ENCODE peak calls at places on chromosomes 5 and 9, in ten cellular contexts. Z is left cardiac atrium, D is fibroblast of mammary gland, X is T-helper 9 cell, T is cardiac muscle cell, G is GM13976, K is fibroblast of the aortic adventitia, M is amygdala, J is hypothalamus, W is HEK293T. S is an unnamed sample.

GRCh38 chr5:78637468-78637867 is 11.1 kb downstream of the LHFPL2 start:
- DNase-seq in Z (no peak), D (no peak), X (no peak), T (no peak), G (no peak), K (no peak), M (no peak), J (no peak), W (no peak), S (no peak)

GRCh38 chr9:87195306-87195705 is 248.0 kb upstream of the GAS1 start:
- DNase-seq in Z (no peak), D (peak), X (no peak), T (no peak), G (no peak), K (no peak), M (no peak), J (no peak), W (no peak), S (no peak)

GRCh38 chr5:28517691-28518090 is 1479.3 kb upstream of the CDH9 start:
- DNase-seq in Z (no peak), D (peak), X (no peak), T (no peak), G (no peak), K (peak), M (no peak), J (no peak), W (no peak), S (no peak)

GRCh38 chr5:82396396-82396795 is 118.2 kb upstream of the RPS23 start:
- DNase-seq in Z (no peak), D (no peak), X (no peak), T (peak), G (no peak), K (peak), M (no peak), J (no peak), W (no peak), S (no peak)

GRCh38 chr9:132639322-132639721 is 30.5 kb downstream of the DDX31 start:
- DNase-seq in Z (no peak), D (no peak), X (no peak), T (no peak), G (no peak), K (no peak), M (no peak), J (no peak), W (no peak), S (no peak)

GRCh38 chr9:137671721-137672120 is 52.9 kb downstream of the EHMT1 start:
- DNase-seq in Z (no peak), D (no peak), X (no peak), T (no peak), G (no peak), K (no peak), M (no peak), J (no peak), W (no peak), S (no peak)

GRCh38 chr5:100430268-100430900 is 104.8 kb upstream of the FAM174A start:
- DNase-seq in Z (peak), D (peak), X (peak), T (peak), G (peak), K (peak), M (no peak), J (peak), W (peak), S (peak)

GRCh38 chr5:14036514-14036913 is 92.0 kb upstream of the DNAH5 start:
- DNase-seq in Z (no peak), D (peak), X (no peak), T (no peak), G (no peak), K (no peak), M (no peak), J (no peak), W (no peak), S (no peak)

GRCh38 chr9:24245988-24246387 is 299.7 kb downstream of the IZUMO3 start:
- DNase-seq in Z (no peak), D (peak), X (no peak), T (peak), G (no peak), K (peak), M (no peak), J (no peak), W (peak), S (no peak)

GRCh38 chr5:68436686-68437520 is 221.3 kb downstream of the PIK3R1 start:
- DNase-seq in Z (no peak), D (no peak), X (no peak), T (peak), G (no peak), K (no peak), M (no peak), J (no peak), W (no peak), S (no peak)

GRCh38 chr5:177512736-177513380 is 3.2 kb upstream of the DOK3 start:
- DNase-seq in Z (no peak), D (no peak), X (no peak), T (no peak), G (no peak), K (no peak), M (no peak), J (no peak), W (no peak), S (no peak)

GRCh38 chr5:6723901-6724300 is 10.7 kb downstream of the TENT4A start:
- DNase-seq in Z (no peak), D (no peak), X (no peak), T (no peak), G (no peak), K (no peak), M (no peak), J (no peak), W (no peak), S (no peak)

GRCh38 chr9:34500623-34501267 is 22.0 kb downstream of the ENHO start:
- DNase-seq in Z (peak), D (peak), X (peak), T (peak), G (peak), K (peak), M (no peak), J (peak), W (peak), S (no peak)

GRCh38 chr9:13026956-13027355 is 252.1 kb downstream of the LURAP1L start:
- DNase-seq in Z (no peak), D (no peak), X (no peak), T (no peak), G (no peak), K (no peak), M (no peak), J (no peak), W (no peak), S (no peak)

GRCh38 chr5:980001-980588 is 28.5 kb upstream of the NKD2 start:
- DNase-seq in Z (no peak), D (no peak), X (no peak), T (no peak), G (no peak), K (no peak), M (no peak), J (peak), W (no peak), S (no peak)

GRCh38 chr9:120983259-120983837 is 56.8 kb upstream of the TRAF1 start:
- DNase-seq in Z (no peak), D (no peak), X (no peak), T (no peak), G (peak), K (no peak), M (no peak), J (no peak), W (no peak), S (no peak)

GRCh38 chr5:77987331-77987730 is 211.2 kb upstream of the TBCA start:
- DNase-seq in Z (no peak), D (no peak), X (no peak), T (no peak), G (no peak), K (no peak), M (no peak), J (peak), W (no peak), S (no peak)

GRCh38 chr9:123715258-123715657 is 214.7 kb downstream of the DENND1A start:
- DNase-seq in Z (no peak), D (no peak), X (no peak), T (no peak), G (no peak), K (no peak), M (no peak), J (no peak), W (no peak), S (no peak)

GRCh38 chr5:150473673-150474358 is 24.3 kb upstream of the RPS14 start:
- DNase-seq in Z (no peak), D (no peak), X (no peak), T (peak), G (no peak), K (peak), M (no peak), J (no peak), W (no peak), S (no peak)

GRCh38 chr5:170151105-170151831 is 45.6 kb downstream of the FOXI1 start:
- DNase-seq in Z (peak), D (peak), X (no peak), T (peak), G (peak), K (peak), M (no peak), J (no peak), W (no peak), S (no peak)

GRCh38 chr5:155919125-155919524 is 407.8 kb upstream of the SGCD start:
- DNase-seq in Z (no peak), D (no peak), X (no peak), T (no peak), G (no peak), K (no peak), M (no peak), J (no peak), W (no peak), S (no peak)

GRCh38 chr9:128642675-128643074 is 14.0 kb downstream of the DYNC2I2 start:
- DNase-seq in Z (no peak), D (no peak), X (no peak), T (no peak), G (peak), K (no peak), M (no peak), J (no peak), W (no peak), S (no peak)

GRCh38 chr9:132235125-132235524 is 73.3 kb downstream of the NTNG2 start:
- DNase-seq in Z (no peak), D (no peak), X (no peak), T (no peak), G (no peak), K (no peak), M (no peak), J (no peak), W (no peak), S (no peak)

GRCh38 chr5:72018158-72018803 is 89.0 kb upstream of the MAP1B start:
- DNase-seq in Z (peak), D (peak), X (peak), T (peak), G (peak), K (peak), M (no peak), J (no peak), W (peak), S (peak)

GRCh38 chr5:177370488-177371119 is 12.9 kb downstream of the RGS14 start:
- DNase-seq in Z (peak), D (peak), X (no peak), T (peak), G (peak), K (peak), M (no peak), J (peak), W (peak), S (no peak)

GRCh38 chr9:114061292-114061691 is 16.8 kb downstream of the AMBP start:
- DNase-seq in Z (no peak), D (no peak), X (no peak), T (no peak), G (no peak), K (no peak), M (no peak), J (no peak), W (no peak), S (no peak)

GRCh38 chr9:70510157-70510770 is 95.8 kb upstream of the KLF9 start:
- DNase-seq in Z (no peak), D (no peak), X (no peak), T (peak), G (peak), K (no peak), M (no peak), J (no peak), W (peak), S (no peak)